ENCODE peak calls at places on chromosomes 2 and 18, in five cellular contexts. One of them, this sample, is unnamed.

GRCh38 chr2:75053484-75054112 is 95.2 kb downstream of the POLE4 start:
- DNase-seq in stromal cell of bone marrow: no peak
- DNase-seq in neural progenitor cell: peak; percentile 77
- DNase-seq in astrocyte of the cerebellum: no peak
- DNase-seq in SW 1271: peak; percentile 20
- DNase-seq in this sample: no peak

GRCh38 chr2:222728621-222729020 is 57.2 kb downstream of the MOGAT1 start:
- DNase-seq in SW 1271: no peak
- DNase-seq in astrocyte of the cerebellum: no peak
- DNase-seq in stromal cell of bone marrow: no peak
- DNase-seq in neural progenitor cell: no peak
- DNase-seq in this sample: no peak

GRCh38 chr2:20210462-20210861 is 14.5 kb downstream of the SDC1 start:
- DNase-seq in astrocyte of the cerebellum: no peak
- DNase-seq in SW 1271: no peak
- DNase-seq in neural progenitor cell: no peak
- DNase-seq in stromal cell of bone marrow: no peak
- DNase-seq in this sample: no peak

GRCh38 chr2:128298846-128299507 is 19.7 kb downstream of the HS6ST1 start:
- DNase-seq in SW 1271: no peak
- DNase-seq in stromal cell of bone marrow: no peak
- DNase-seq in astrocyte of the cerebellum: no peak
- DNase-seq in neural progenitor cell: no peak
- DNase-seq in this sample: no peak

GRCh38 chr2:234676859-234677450 is 180.1 kb upstream of the ARL4C start:
- DNase-seq in neural progenitor cell: peak; percentile 78
- DNase-seq in astrocyte of the cerebellum: no peak
- DNase-seq in SW 1271: no peak
- DNase-seq in stromal cell of bone marrow: no peak
- DNase-seq in this sample: no peak

GRCh38 chr2:104599802-104600510 is 254.0 kb upstream of the POU3F3 start:
- DNase-seq in SW 1271: peak; percentile 7
- DNase-seq in stromal cell of bone marrow: peak; percentile 5
- DNase-seq in astrocyte of the cerebellum: peak; percentile 90
- DNase-seq in neural progenitor cell: no peak
- DNase-seq in this sample: peak; percentile 69

GRCh38 chr2:240985881-240986786 is 12.3 kb upstream of the SNED1 start:
- DNase-seq in neural progenitor cell: no peak
- DNase-seq in stromal cell of bone marrow: no peak
- DNase-seq in astrocyte of the cerebellum: no peak
- DNase-seq in SW 1271: no peak
- DNase-seq in this sample: no peak

GRCh38 chr18:56200381-56200831 is 438.0 kb downstream of the TXNL1 start:
- DNase-seq in SW 1271: no peak
- DNase-seq in stromal cell of bone marrow: peak; percentile 41
- DNase-seq in astrocyte of the cerebellum: peak; percentile 13
- DNase-seq in neural progenitor cell: no peak
- DNase-seq in this sample: no peak

GRCh38 chr18:8610442-8610801 is 1.2 kb downstream of the RAB12 start:
- DNase-seq in stromal cell of bone marrow: no peak
- DNase-seq in SW 1271: no peak
- DNase-seq in astrocyte of the cerebellum: no peak
- DNase-seq in neural progenitor cell: peak; percentile 16
- DNase-seq in this sample: no peak